ENCODE peak calls at places on chromosome 9, in six cellular contexts. One of them, this sample, is unnamed.

GRCh38 chr9:105148328-105149006 is 96.0 kb upstream of the SLC44A1 start:
- DNase-seq in AG09319: no peak
- DNase-seq in IMR-90: no peak
- DNase-seq in right atrium auricular region: no peak
- DNase-seq in B cell: no peak
- DNase-seq in upper lobe of right lung: no peak
- DNase-seq in this sample: no peak

GRCh38 chr9:1051286-1052118 is 1.3 kb downstream of the DMRT2 start:
- DNase-seq in AG09319: no peak
- DNase-seq in IMR-90: no peak
- DNase-seq in right atrium auricular region: no peak
- DNase-seq in B cell: no peak
- DNase-seq in upper lobe of right lung: peak
- DNase-seq in this sample: no peak

GRCh38 chr9:121566401-121567141 is 66.9 kb upstream of the GGTA1 start:
- DNase-seq in AG09319: no peak
- DNase-seq in IMR-90: peak
- DNase-seq in right atrium auricular region: peak
- DNase-seq in B cell: no peak
- DNase-seq in upper lobe of right lung: no peak
- DNase-seq in this sample: no peak

GRCh38 chr9:71179183-71179582 is 57.8 kb upstream of the TRPM3 start:
- DNase-seq in AG09319: no peak
- DNase-seq in IMR-90: no peak
- DNase-seq in right atrium auricular region: no peak
- DNase-seq in B cell: no peak
- DNase-seq in upper lobe of right lung: no peak
- DNase-seq in this sample: no peak

GRCh38 chr9:131762356-131762932 is 22.6 kb upstream of the RAPGEF1 start:
- DNase-seq in AG09319: no peak
- DNase-seq in IMR-90: peak
- DNase-seq in right atrium auricular region: peak
- DNase-seq in B cell: peak
- DNase-seq in upper lobe of right lung: peak
- DNase-seq in this sample: peak

GRCh38 chr9:86369810-86370209 is 15.6 kb upstream of the TUT7 start:
- DNase-seq in AG09319: no peak
- DNase-seq in IMR-90: no peak
- DNase-seq in right atrium auricular region: no peak
- DNase-seq in B cell: no peak
- DNase-seq in upper lobe of right lung: no peak
- DNase-seq in this sample: no peak

GRCh38 chr9:136143215-136144001 is 24.7 kb upstream of the TMEM250 start:
- DNase-seq in AG09319: no peak
- DNase-seq in IMR-90: peak
- DNase-seq in right atrium auricular region: no peak
- DNase-seq in B cell: no peak
- DNase-seq in upper lobe of right lung: no peak
- DNase-seq in this sample: no peak

GRCh38 chr9:99103909-99104458 is 929 bp upstream of the TGFBR1 start:
- DNase-seq in AG09319: peak
- DNase-seq in IMR-90: peak
- DNase-seq in right atrium auricular region: no peak
- DNase-seq in B cell: peak
- DNase-seq in upper lobe of right lung: no peak
- DNase-seq in this sample: no peak

GRCh38 chr9:104866186-104866585 is 61.8 kb downstream of the ABCA1 start:
- DNase-seq in AG09319: no peak
- DNase-seq in IMR-90: peak
- DNase-seq in right atrium auricular region: no peak
- DNase-seq in B cell: no peak
- DNase-seq in upper lobe of right lung: no peak
- DNase-seq in this sample: no peak

GRCh38 chr9:135655317-135656003 is 7.6 kb upstream of the LCN9 start:
- DNase-seq in AG09319: no peak
- DNase-seq in IMR-90: no peak
- DNase-seq in right atrium auricular region: no peak
- DNase-seq in B cell: no peak
- DNase-seq in upper lobe of right lung: no peak
- DNase-seq in this sample: no peak

GRCh38 chr9:35816708-35817107 is 1.9 kb upstream of the HINT2 start:
- DNase-seq in AG09319: no peak
- DNase-seq in IMR-90: no peak
- DNase-seq in right atrium auricular region: no peak
- DNase-seq in B cell: no peak
- DNase-seq in upper lobe of right lung: no peak
- DNase-seq in this sample: no peak

GRCh38 chr9:672833-673232 is 168.7 kb upstream of the DMRT1 start:
- DNase-seq in AG09319: no peak
- DNase-seq in IMR-90: no peak
- DNase-seq in right atrium auricular region: no peak
- DNase-seq in B cell: no peak
- DNase-seq in upper lobe of right lung: no peak
- DNase-seq in this sample: no peak

GRCh38 chr9:129131300-129132145 is 20.3 kb downstream of the PTPA start:
- DNase-seq in AG09319: no peak
- DNase-seq in IMR-90: peak
- DNase-seq in right atrium auricular region: peak
- DNase-seq in B cell: peak
- DNase-seq in upper lobe of right lung: peak
- DNase-seq in this sample: peak

GRCh38 chr9:81619353-81620008 is 69.9 kb downstream of the TLE1 start:
- DNase-seq in AG09319: peak
- DNase-seq in IMR-90: peak
- DNase-seq in right atrium auricular region: no peak
- DNase-seq in B cell: no peak
- DNase-seq in upper lobe of right lung: no peak
- DNase-seq in this sample: no peak

GRCh38 chr9:70554881-70555280 is 140.4 kb upstream of the KLF9 start:
- DNase-seq in AG09319: no peak
- DNase-seq in IMR-90: no peak
- DNase-seq in right atrium auricular region: no peak
- DNase-seq in B cell: no peak
- DNase-seq in upper lobe of right lung: no peak
- DNase-seq in this sample: no peak

GRCh38 chr9:123329329-123329955 is 26.6 kb upstream of the CRB2 start:
- DNase-seq in AG09319: no peak
- DNase-seq in IMR-90: no peak
- DNase-seq in right atrium auricular region: no peak
- DNase-seq in B cell: no peak
- DNase-seq in upper lobe of right lung: peak
- DNase-seq in this sample: no peak

GRCh38 chr9:3863114-3863528 is 337.3 kb upstream of the RFX3 start:
- DNase-seq in AG09319: peak
- DNase-seq in IMR-90: peak
- DNase-seq in right atrium auricular region: peak
- DNase-seq in B cell: no peak
- DNase-seq in upper lobe of right lung: no peak
- DNase-seq in this sample: no peak

GRCh38 chr9:121599872-121600585 is 51.4 kb upstream of the DAB2IP start:
- DNase-seq in AG09319: no peak
- DNase-seq in IMR-90: no peak
- DNase-seq in right atrium auricular region: no peak
- DNase-seq in B cell: no peak
- DNase-seq in upper lobe of right lung: no peak
- DNase-seq in this sample: no peak

GRCh38 chr9:69342769-69343168 is 17.8 kb downstream of the ENTREP1 start:
- DNase-seq in AG09319: no peak
- DNase-seq in IMR-90: no peak
- DNase-seq in right atrium auricular region: no peak
- DNase-seq in B cell: no peak
- DNase-seq in upper lobe of right lung: no peak
- DNase-seq in this sample: no peak

GRCh38 chr9:114339130-114339908 is 9.7 kb downstream of the ORM2 start:
- DNase-seq in AG09319: no peak
- DNase-seq in IMR-90: peak
- DNase-seq in right atrium auricular region: no peak
- DNase-seq in B cell: peak
- DNase-seq in upper lobe of right lung: peak
- DNase-seq in this sample: no peak

GRCh38 chr9:135136481-135136880 is 49.0 kb downstream of the OLFM1 start:
- DNase-seq in AG09319: no peak
- DNase-seq in IMR-90: no peak
- DNase-seq in right atrium auricular region: no peak
- DNase-seq in B cell: no peak
- DNase-seq in upper lobe of right lung: no peak
- DNase-seq in this sample: no peak

GRCh38 chr9:82410306-82410705 is 421.7 kb downstream of the SPATA31D1 start:
- DNase-seq in AG09319: no peak
- DNase-seq in IMR-90: peak
- DNase-seq in right atrium auricular region: no peak
- DNase-seq in B cell: no peak
- DNase-seq in upper lobe of right lung: no peak
- DNase-seq in this sample: no peak

GRCh38 chr9:87067426-87067825 is 120.1 kb upstream of the GAS1 start:
- DNase-seq in AG09319: no peak
- DNase-seq in IMR-90: no peak
- DNase-seq in right atrium auricular region: no peak
- DNase-seq in B cell: no peak
- DNase-seq in upper lobe of right lung: no peak
- DNase-seq in this sample: no peak

GRCh38 chr9:13088734-13089427 is 190.6 kb downstream of the MPDZ start:
- DNase-seq in AG09319: peak
- DNase-seq in IMR-90: peak
- DNase-seq in right atrium auricular region: no peak
- DNase-seq in B cell: peak
- DNase-seq in upper lobe of right lung: no peak
- DNase-seq in this sample: no peak

GRCh38 chr9:126147186-126147585 is 179.4 kb upstream of the MVB12B start:
- DNase-seq in AG09319: no peak
- DNase-seq in IMR-90: no peak
- DNase-seq in right atrium auricular region: no peak
- DNase-seq in B cell: no peak
- DNase-seq in upper lobe of right lung: peak
- DNase-seq in this sample: peak

GRCh38 chr9:134059661-134060395 is 8.0 kb downstream of the BRD3 start:
- DNase-seq in AG09319: no peak
- DNase-seq in IMR-90: no peak
- DNase-seq in right atrium auricular region: no peak
- DNase-seq in B cell: peak
- DNase-seq in upper lobe of right lung: peak
- DNase-seq in this sample: no peak
- TF ChIP-seq CTCF in AG09319: no peak
- TF ChIP-seq CTCF in IMR-90: no peak
- TF ChIP-seq CTCF in right atrium auricular region: no peak
- TF ChIP-seq CTCF in B cell: peak
- TF ChIP-seq CTCF in upper lobe of right lung: no peak
- TF ChIP-seq CTCF in this sample: no peak

GRCh38 chr9:118595719-118596305 is 773.4 kb downstream of the BRINP1 start:
- DNase-seq in AG09319: no peak
- DNase-seq in IMR-90: no peak
- DNase-seq in right atrium auricular region: no peak
- DNase-seq in B cell: no peak
- DNase-seq in upper lobe of right lung: no peak
- DNase-seq in this sample: no peak
- TF ChIP-seq CTCF in AG09319: peak
- TF ChIP-seq CTCF in IMR-90: no peak
- TF ChIP-seq CTCF in right atrium auricular region: no peak
- TF ChIP-seq CTCF in B cell: no peak
- TF ChIP-seq CTCF in upper lobe of right lung: peak
- TF ChIP-seq CTCF in this sample: peak

GRCh38 chr9:108813951-108814601 is 41.7 kb downstream of the ACTL7B start:
- DNase-seq in AG09319: peak
- DNase-seq in IMR-90: no peak
- DNase-seq in right atrium auricular region: no peak
- DNase-seq in B cell: peak
- DNase-seq in upper lobe of right lung: no peak
- DNase-seq in this sample: no peak
- TF ChIP-seq CTCF in AG09319: peak
- TF ChIP-seq CTCF in IMR-90: no peak
- TF ChIP-seq CTCF in right atrium auricular region: no peak
- TF ChIP-seq CTCF in B cell: peak
- TF ChIP-seq CTCF in upper lobe of right lung: peak
- TF ChIP-seq CTCF in this sample: peak

DNA sequence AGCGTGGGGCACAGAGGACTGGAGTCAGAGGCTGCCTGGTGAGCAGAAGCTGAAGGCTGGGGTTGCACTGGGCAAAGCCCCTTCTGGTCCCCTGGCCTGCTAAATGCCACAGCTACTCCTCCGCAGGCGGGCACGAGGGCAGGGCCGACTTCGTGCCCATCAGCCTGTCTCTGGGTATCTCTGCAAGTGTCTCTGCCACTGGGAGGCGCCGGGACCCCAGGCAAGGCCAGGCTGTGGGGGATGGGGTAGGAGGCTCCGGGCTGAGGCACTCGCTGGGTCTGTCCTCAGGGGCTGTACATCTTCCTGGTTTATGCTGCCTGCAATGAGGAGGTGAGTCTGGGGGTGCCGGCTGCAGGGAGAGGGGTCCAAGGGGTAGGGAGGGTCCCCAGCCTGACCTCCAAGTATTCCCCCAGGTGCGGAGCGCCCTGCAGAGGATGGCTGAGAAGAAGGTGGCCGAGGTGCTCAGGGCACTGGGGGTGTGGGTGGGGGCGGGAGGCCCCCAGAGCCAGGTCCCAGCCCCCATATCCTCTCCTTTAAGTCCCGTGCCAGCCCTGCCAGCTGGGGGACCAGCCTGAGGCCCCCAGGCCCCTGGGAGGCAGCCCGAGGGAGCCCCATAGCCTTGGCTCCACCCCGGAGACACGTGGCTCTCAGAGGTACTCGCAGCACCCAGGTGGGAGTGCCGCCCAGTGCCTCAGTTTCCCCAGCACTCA is 25.1 kb downstream of the ADGRD2 start:
- DNase-seq in AG09319: no peak
- DNase-seq in IMR-90: no peak
- DNase-seq in right atrium auricular region: no peak
- DNase-seq in B cell: no peak
- DNase-seq in upper lobe of right lung: no peak
- DNase-seq in this sample: no peak
- TF ChIP-seq CTCF in AG09319: no peak
- TF ChIP-seq CTCF in IMR-90: no peak
- TF ChIP-seq CTCF in right atrium auricular region: no peak
- TF ChIP-seq CTCF in B cell: no peak
- TF ChIP-seq CTCF in upper lobe of right lung: no peak
- TF ChIP-seq CTCF in this sample: no peak

DNA sequence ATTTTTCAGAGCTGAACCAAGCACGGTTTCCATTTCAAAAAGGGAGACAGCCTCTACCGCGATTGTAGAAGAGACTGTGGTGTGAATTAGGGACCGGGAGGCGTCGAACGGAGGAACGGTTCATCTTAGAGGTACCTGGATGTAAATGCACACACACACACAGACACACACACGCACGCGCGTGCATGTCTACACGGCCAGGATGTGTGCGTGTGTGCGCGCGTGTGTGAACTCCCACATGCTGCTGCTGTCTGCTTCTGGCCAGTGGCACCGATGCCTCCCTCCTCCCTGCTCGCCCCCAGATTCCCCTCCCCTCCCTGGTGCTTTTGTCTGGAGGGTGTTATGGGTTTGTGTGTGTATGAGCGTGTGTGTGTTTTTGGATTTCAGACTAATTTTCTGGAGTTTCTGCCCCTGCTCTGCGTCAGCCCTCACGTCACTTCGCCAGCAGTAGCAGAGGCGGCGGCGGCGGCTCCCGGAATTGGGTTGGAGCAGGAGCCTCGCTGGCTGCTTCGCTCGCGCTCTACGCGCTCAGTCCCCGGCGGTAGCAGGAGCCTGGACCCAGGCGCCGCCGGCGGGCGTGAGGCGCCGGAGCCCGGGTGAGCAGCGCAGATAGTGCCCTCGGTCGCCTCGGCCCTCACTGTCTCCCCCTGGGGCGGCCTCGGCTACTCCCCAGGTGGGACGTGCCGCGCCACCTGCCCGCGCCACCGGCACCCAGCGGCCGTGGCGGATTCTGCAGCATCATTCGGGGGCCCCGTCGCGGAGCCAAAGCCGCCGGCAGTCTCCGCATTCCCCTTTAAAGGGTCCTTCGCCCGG is at the start of gene NTRK2:
- DNase-seq in AG09319: no peak
- DNase-seq in IMR-90: peak
- DNase-seq in right atrium auricular region: no peak
- DNase-seq in B cell: peak
- DNase-seq in upper lobe of right lung: no peak
- DNase-seq in this sample: no peak
- TF ChIP-seq CTCF in AG09319: no peak
- TF ChIP-seq CTCF in IMR-90: no peak
- TF ChIP-seq CTCF in right atrium auricular region: peak
- TF ChIP-seq CTCF in B cell: no peak
- TF ChIP-seq CTCF in upper lobe of right lung: no peak
- TF ChIP-seq CTCF in this sample: peak